ENCODE peak calls at places on chromosomes 7 and 10, in nine cellular contexts. C is COR-L47; Y is naive thymus-derived CD8-positive, alpha-beta T cell; B is aorta; X is NCI-H345; R is right lobe of liver; N is germinal center; V is HuH-7; E is M059J. A is an unnamed sample.

GRCh38 chr7:2271273-2272026 is 29.4 kb downstream of the NUDT1 start:
- DNase-seq in R (no peak), C (no peak), X (no peak), V (no peak), N (no peak), Y (no peak), E (no peak), B (no peak), A (no peak)

GRCh38 chr7:159031135-159031701 is 113.4 kb downstream of the VIPR2 start:
- DNase-seq in V (peak), Y (no peak), C (no peak), X (no peak), E (no peak), R (no peak), N (no peak), B (peak), A (no peak)

GRCh38 chr10:86287966-86288579 is 78.5 kb downstream of the GRID1 start:
- DNase-seq in E (no peak), R (no peak), N (no peak), C (peak), X (peak), Y (no peak), B (no peak), V (no peak), A (no peak)

GRCh38 chr10:19816420-19817250 is at the start of gene PLXDC2:
- DNase-seq in R (peak), E (peak), V (no peak), X (no peak), B (peak), N (peak), C (no peak), Y (no peak), A (peak)

GRCh38 chr7:28142650-28143049 is 37.9 kb downstream of the JAZF1 start:
- DNase-seq in C (no peak), E (no peak), Y (no peak), R (no peak), B (no peak), V (peak), X (no peak), N (no peak), A (no peak)

GRCh38 chr10:88728107-88728763 is 22.2 kb downstream of the LIPK start:
- DNase-seq in N (no peak), X (no peak), V (peak), E (no peak), C (no peak), B (peak), R (peak), Y (no peak), A (peak)

GRCh38 chr7:17631061-17631460 is 309.2 kb downstream of the SNX13 start:
- DNase-seq in B (no peak), V (no peak), Y (no peak), C (no peak), X (no peak), E (no peak), R (no peak), N (no peak), A (no peak)

GRCh38 chr7:17660116-17660515 is 280.2 kb downstream of the SNX13 start:
- DNase-seq in C (no peak), E (peak), B (no peak), Y (no peak), X (no peak), N (no peak), R (no peak), V (no peak), A (no peak)

GRCh38 chr10:78362406-78363022 is 328.9 kb downstream of the RPS24 start:
- DNase-seq in N (no peak), V (no peak), X (no peak), E (peak), Y (no peak), C (no peak), R (no peak), B (peak), A (no peak)

GRCh38 chr10:126902157-126902556 is 3.1 kb upstream of the DOCK1 start:
- DNase-seq in X (no peak), R (no peak), N (no peak), C (no peak), B (peak), V (no peak), Y (no peak), E (peak), A (no peak)

GRCh38 chr10:102644646-102645387 is 538 bp downstream of the TRIM8 start:
- DNase-seq in R (peak), Y (peak), E (peak), C (peak), B (peak), X (peak), V (peak), N (peak), A (peak)

GRCh38 chr10:62194924-62195674 is 73.5 kb downstream of the RTKN2 start:
- DNase-seq in B (no peak), N (no peak), C (no peak), E (no peak), X (no peak), R (no peak), V (no peak), Y (no peak), A (no peak)

GRCh38 chr7:70504254-70504653 is 627.7 kb upstream of the GALNT17 start:
- DNase-seq in C (no peak), Y (no peak), R (no peak), N (no peak), X (no peak), E (no peak), V (no peak), B (no peak), A (no peak)

GRCh38 chr10:116728526-116729096 is 13.8 kb downstream of the HSPA12A start:
- DNase-seq in R (no peak), Y (no peak), V (no peak), B (no peak), X (no peak), E (no peak), C (no peak), N (no peak), A (no peak)

GRCh38 chr10:4810093-4810492 is 15.9 kb upstream of the AKR1E2 start:
- DNase-seq in B (no peak), X (no peak), N (no peak), E (peak), Y (no peak), C (no peak), V (no peak), R (no peak), A (no peak)

GRCh38 chr10:119562097-119562496 is 19.6 kb upstream of the RGS10 start:
- DNase-seq in C (no peak), X (no peak), V (no peak), R (no peak), Y (no peak), B (no peak), N (no peak), E (no peak), A (no peak)

GRCh38 chr7:47088329-47089067 is 493.4 kb downstream of the TNS3 start:
- DNase-seq in B (peak), E (peak), Y (no peak), X (peak), R (no peak), V (peak), C (peak), N (peak), A (peak)